ENCODE peak calls at places on chromosomes 1 and 21, in four cellular contexts. N is IMR-90, Z is ovary, J is Peyer's patch. A is an unnamed sample.

GRCh38 chr1:8987881-8988617 is 38.2 kb downstream of the SLC2A7 start:
- DNase-seq in N (peak), J (peak), Z (peak), A (no peak)

GRCh38 chr1:79323240-79324025 is 316.9 kb upstream of the ADGRL4 start:
- DNase-seq in Z (no peak), J (no peak), N (peak), A (no peak)

GRCh38 chr21:26007911-26008579 is 162.5 kb downstream of the APP start:
- DNase-seq in J (no peak), Z (no peak), N (peak), A (no peak)

GRCh38 chr1:115123116-115123515 is 33.8 kb upstream of the TSPAN2 start:
- DNase-seq in Z (no peak), N (peak), J (no peak), A (no peak)

GRCh38 chr21:25280061-25280460 is 327.2 kb downstream of the MRPL39 start:
- DNase-seq in N (no peak), J (no peak), Z (no peak), A (no peak)

GRCh38 chr21:30146558-30147282 is 19.9 kb downstream of the CLDN17 start:
- DNase-seq in Z (no peak), J (no peak), N (no peak), A (no peak)

GRCh38 chr21:33266050-33266783 is at the start of gene IL10RB:
- DNase-seq in Z (peak), J (peak), N (peak), A (peak)

GRCh38 chr21:41008971-41009370 is 159.0 kb upstream of the BACE2 start:
- DNase-seq in J (no peak), Z (no peak), N (no peak), A (no peak)

GRCh38 chr21:38220270-38220737 is 36.5 kb upstream of the KCNJ15 start:
- DNase-seq in Z (no peak), N (no peak), J (no peak), A (no peak)

GRCh38 chr1:151673407-151673806 is 43.2 kb downstream of the CELF3 start:
- DNase-seq in N (no peak), Z (no peak), J (no peak), A (no peak)

GRCh38 chr1:39470040-39470439 is 21.4 kb upstream of the BMP8A start:
- DNase-seq in Z (no peak), J (no peak), N (no peak), A (no peak)

GRCh38 chr1:211631168-211631567 is 44.3 kb downstream of the NEK2 start:
- DNase-seq in Z (no peak), J (no peak), N (no peak), A (no peak)

GRCh38 chr21:42154237-42155044 is 64.5 kb upstream of the ABCG1 start:
- DNase-seq in N (no peak), Z (no peak), J (no peak), A (no peak)

GRCh38 chr1:229148041-229148671 is 122.8 kb upstream of the RAB4A start:
- DNase-seq in Z (peak), N (no peak), J (peak), A (no peak)

GRCh38 chr1:157249326-157249725 is 111.1 kb upstream of the ETV3 start:
- DNase-seq in Z (no peak), N (no peak), J (no peak), A (no peak)

GRCh38 chr21:43716376-43717165 is 2.4 kb upstream of the PDXK start:
- DNase-seq in Z (no peak), N (peak), J (no peak), A (no peak)

GRCh38 chr1:54518489-54518888 is 29.5 kb upstream of the ACOT11 start:
- DNase-seq in Z (no peak), J (no peak), N (no peak), A (no peak)

GRCh38 chr1:43648448-43648847 is 1.5 kb upstream of the KDM4A start:
- DNase-seq in N (no peak), Z (no peak), J (no peak), A (no peak)

GRCh38 chr1:98733782-98734112 is 72.2 kb downstream of the SNX7 start:
- DNase-seq in J (no peak), N (peak), Z (no peak), A (no peak)

GRCh38 chr1:222455188-222455879 is 92.6 kb downstream of the HHIPL2 start:
- DNase-seq in N (peak), Z (peak), J (peak), A (peak)
- H3K4me3 ChIP-seq in N (no peak), Z (no peak), J (peak), A (no peak)

GRCh38 chr1:66853379-66853778 is 52.3 kb upstream of the INSL5 start:
- DNase-seq in N (no peak), Z (no peak), J (no peak), A (no peak)

GRCh38 chr1:66852870-66853269 is 51.8 kb upstream of the INSL5 start:
- DNase-seq in N (no peak), Z (no peak), J (no peak), A (no peak)

GRCh38 chr1:66850989-66851388 is 49.9 kb upstream of the INSL5 start:
- DNase-seq in Z (no peak), J (no peak), N (no peak), A (no peak)

DNA sequence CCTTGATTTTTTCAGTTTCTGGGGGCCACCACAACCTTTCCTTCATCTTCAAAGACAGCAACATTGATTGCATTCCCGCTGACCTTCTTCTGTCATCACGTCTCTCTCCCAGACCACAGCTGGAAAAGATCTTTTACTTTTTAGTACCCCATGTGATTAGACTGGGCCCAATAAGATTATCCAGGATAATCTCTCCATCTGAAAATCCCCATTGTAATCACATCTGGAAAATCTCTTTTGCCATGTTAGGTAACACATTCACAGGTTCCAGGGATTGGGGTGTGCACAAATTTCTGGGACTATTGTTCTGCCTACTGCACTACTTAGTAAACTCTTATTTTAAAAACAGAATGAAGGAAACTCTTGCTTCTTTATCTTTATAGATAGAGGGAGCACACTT is 47.1 kb upstream of the INSL5 start:
- DNase-seq in Z (no peak), N (no peak), J (no peak), A (no peak)
- H3K27ac ChIP-seq in Z (no peak), N (no peak), J (no peak), A (no peak)

DNA sequence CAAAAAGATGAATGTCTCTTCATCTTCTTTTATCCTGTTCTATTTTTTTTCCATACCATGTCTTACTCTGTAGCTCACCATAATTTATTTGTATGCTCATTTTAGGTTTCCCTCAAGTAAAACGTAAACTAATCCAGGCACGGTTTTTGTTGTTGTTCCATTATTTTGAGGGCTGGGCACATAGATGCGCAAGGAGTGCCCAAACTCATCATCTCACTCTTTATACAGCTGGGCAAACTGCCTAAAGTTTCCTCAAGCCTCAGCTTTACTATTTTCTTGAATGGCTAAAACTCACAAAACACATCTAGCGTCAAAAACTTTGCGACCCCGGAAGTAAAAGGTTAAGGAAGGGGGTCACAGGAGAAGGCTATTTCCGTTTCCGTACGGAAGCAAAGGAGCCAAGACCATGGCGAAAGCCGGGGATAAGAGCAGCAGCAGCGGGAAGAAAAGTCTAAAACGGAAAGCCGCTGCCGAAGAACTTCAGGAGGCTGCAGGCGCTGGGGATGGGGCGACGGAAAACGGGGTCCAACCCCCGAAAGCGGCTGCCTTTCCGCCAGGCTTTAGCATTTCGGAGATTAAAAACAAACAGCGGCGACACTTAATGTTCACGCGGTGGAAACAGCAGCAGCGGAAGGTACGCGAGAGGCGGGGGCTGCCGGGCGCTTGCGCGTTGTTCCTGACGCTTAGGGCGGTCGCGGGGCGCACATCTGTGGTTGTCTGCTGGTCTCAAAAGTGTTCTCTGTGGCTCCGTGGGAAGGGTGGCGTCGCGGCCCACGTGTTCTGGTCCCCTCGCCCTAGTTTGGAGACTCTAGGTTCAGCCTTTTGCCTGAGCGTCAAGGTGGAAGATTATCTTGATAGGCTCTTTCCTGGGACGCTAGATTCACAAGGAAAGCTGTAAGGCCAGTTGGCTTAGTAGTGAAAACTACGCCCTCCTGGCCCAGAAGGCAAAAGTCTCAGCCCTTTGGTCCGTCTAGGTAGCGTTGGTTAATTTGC is at the start of gene RPF1:
- DNase-seq in Z (peak), N (peak), J (peak), A (peak)
- H3K4me3 ChIP-seq in Z (peak), N (peak), J (peak), A (peak)

GRCh38 chr1:81954388-81955023 is 153.8 kb downstream of the ADGRL2 start:
- DNase-seq in N (no peak), Z (no peak), J (no peak), A (no peak)
- H3K27ac ChIP-seq in N (no peak), Z (no peak), J (no peak), A (no peak)

GRCh38 chr1:200437088-200437487 is 27.3 kb upstream of the ZNF281 start:
- DNase-seq in N (no peak), Z (no peak), J (no peak), A (no peak)
- H3K4me3 ChIP-seq in N (no peak), Z (no peak), J (no peak), A (no peak)

DNA sequence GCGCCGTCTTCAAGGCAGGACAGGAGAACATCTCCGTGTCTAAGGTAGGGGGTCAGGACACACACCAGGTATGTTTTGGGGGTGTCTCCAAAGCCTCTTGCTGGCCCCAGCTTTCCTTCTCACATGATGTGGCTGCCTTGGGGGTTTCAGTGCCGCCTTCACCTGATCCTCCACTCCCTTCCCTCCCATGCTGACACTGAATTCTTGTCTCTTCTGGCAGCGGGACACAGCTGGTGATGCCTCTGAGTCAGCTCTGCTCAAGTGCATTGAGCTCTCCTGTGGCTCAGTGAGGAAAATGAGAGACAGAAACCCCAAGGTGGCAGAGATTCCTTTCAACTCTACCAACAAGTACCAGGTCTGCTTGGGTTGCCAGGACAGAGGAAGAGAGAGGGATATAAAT is 13.5 kb downstream of the ATP1A2 start:
- DNase-seq in Z (no peak), J (no peak), N (peak), A (no peak)
- H3K27ac ChIP-seq in Z (no peak), J (no peak), N (no peak), A (peak)

A was measured in esophagus squamous epithelium.